ENCODE peak calls at places on chromosomes 13 and 19, in five cellular contexts. One of them, this sample, is unnamed.

GRCh38 chr19:42436006-42436405 is 6.7 kb downstream of the CXCL17 start:
- DNase-seq in stimulated activated effector memory CD8-positive, alpha-beta T cell treated with anti-CD3 and anti-CD28 coated beads, Interleukin-12 subunit alpha, Interleukin-12 subunit beta, amount 100 ng/mL, for 72 hours: no peak
- DNase-seq in NCI-H460: no peak
- DNase-seq in heart left ventricle: no peak
- DNase-seq in HS-5: no peak
- DNase-seq in this sample: no peak

GRCh38 chr19:33630880-33631627 is 9.3 kb downstream of the CHST8 start:
- DNase-seq in stimulated activated effector memory CD8-positive, alpha-beta T cell treated with anti-CD3 and anti-CD28 coated beads, Interleukin-12 subunit alpha, Interleukin-12 subunit beta, amount 100 ng/mL, for 72 hours: no peak
- DNase-seq in NCI-H460: no peak
- DNase-seq in heart left ventricle: no peak
- DNase-seq in HS-5: no peak
- DNase-seq in this sample: no peak

GRCh38 chr19:35213678-35214632 is 14.6 kb downstream of the FAM187B start:
- DNase-seq in stimulated activated effector memory CD8-positive, alpha-beta T cell treated with anti-CD3 and anti-CD28 coated beads, Interleukin-12 subunit alpha, Interleukin-12 subunit beta, amount 100 ng/mL, for 72 hours: peak; percentile 82
- DNase-seq in NCI-H460: peak; percentile 48
- DNase-seq in heart left ventricle: peak; percentile 89
- DNase-seq in HS-5: peak; percentile 39
- DNase-seq in this sample: peak; percentile 80

GRCh38 chr19:9996541-9996940 is 13.8 kb downstream of the COL5A3 start:
- DNase-seq in stimulated activated effector memory CD8-positive, alpha-beta T cell treated with anti-CD3 and anti-CD28 coated beads, Interleukin-12 subunit alpha, Interleukin-12 subunit beta, amount 100 ng/mL, for 72 hours: no peak
- DNase-seq in NCI-H460: no peak
- DNase-seq in heart left ventricle: no peak
- DNase-seq in HS-5: no peak
- DNase-seq in this sample: no peak

GRCh38 chr19:15780595-15781418 is 6.7 kb upstream of the OR10H5 start:
- DNase-seq in stimulated activated effector memory CD8-positive, alpha-beta T cell treated with anti-CD3 and anti-CD28 coated beads, Interleukin-12 subunit alpha, Interleukin-12 subunit beta, amount 100 ng/mL, for 72 hours: no peak
- DNase-seq in NCI-H460: no peak
- DNase-seq in heart left ventricle: no peak
- DNase-seq in HS-5: no peak
- DNase-seq in this sample: no peak

GRCh38 chr13:76048675-76049396 is 412.7 kb downstream of the LMO7 start:
- DNase-seq in stimulated activated effector memory CD8-positive, alpha-beta T cell treated with anti-CD3 and anti-CD28 coated beads, Interleukin-12 subunit alpha, Interleukin-12 subunit beta, amount 100 ng/mL, for 72 hours: no peak
- DNase-seq in NCI-H460: peak; percentile 1
- DNase-seq in heart left ventricle: no peak
- DNase-seq in HS-5: no peak
- DNase-seq in this sample: no peak

GRCh38 chr19:53903055-53903680 is 5.9 kb upstream of the CACNG7 start:
- DNase-seq in stimulated activated effector memory CD8-positive, alpha-beta T cell treated with anti-CD3 and anti-CD28 coated beads, Interleukin-12 subunit alpha, Interleukin-12 subunit beta, amount 100 ng/mL, for 72 hours: no peak
- DNase-seq in NCI-H460: peak; percentile 39
- DNase-seq in heart left ventricle: no peak
- DNase-seq in HS-5: no peak
- DNase-seq in this sample: no peak

GRCh38 chr13:73765651-73766384 is 368.4 kb downstream of the KLF12 start:
- DNase-seq in stimulated activated effector memory CD8-positive, alpha-beta T cell treated with anti-CD3 and anti-CD28 coated beads, Interleukin-12 subunit alpha, Interleukin-12 subunit beta, amount 100 ng/mL, for 72 hours: peak; percentile 73
- DNase-seq in NCI-H460: no peak
- DNase-seq in heart left ventricle: peak; percentile 90
- DNase-seq in HS-5: no peak
- DNase-seq in this sample: peak; percentile 85

GRCh38 chr19:16369664-16370576 is 45.3 kb downstream of the KLF2 start:
- DNase-seq in stimulated activated effector memory CD8-positive, alpha-beta T cell treated with anti-CD3 and anti-CD28 coated beads, Interleukin-12 subunit alpha, Interleukin-12 subunit beta, amount 100 ng/mL, for 72 hours: peak; percentile 66
- DNase-seq in NCI-H460: no peak
- DNase-seq in heart left ventricle: no peak
- DNase-seq in HS-5: no peak
- DNase-seq in this sample: no peak

GRCh38 chr13:29844441-29844840 is 6.0 kb downstream of the UBL3 start:
- DNase-seq in stimulated activated effector memory CD8-positive, alpha-beta T cell treated with anti-CD3 and anti-CD28 coated beads, Interleukin-12 subunit alpha, Interleukin-12 subunit beta, amount 100 ng/mL, for 72 hours: no peak
- DNase-seq in NCI-H460: no peak
- DNase-seq in heart left ventricle: no peak
- DNase-seq in HS-5: no peak
- DNase-seq in this sample: no peak

GRCh38 chr13:80873589-80873988 is 532.7 kb upstream of the SPRY2 start:
- DNase-seq in stimulated activated effector memory CD8-positive, alpha-beta T cell treated with anti-CD3 and anti-CD28 coated beads, Interleukin-12 subunit alpha, Interleukin-12 subunit beta, amount 100 ng/mL, for 72 hours: no peak
- DNase-seq in NCI-H460: no peak
- DNase-seq in heart left ventricle: no peak
- DNase-seq in HS-5: no peak
- DNase-seq in this sample: no peak

GRCh38 chr13:45328661-45329105 is 12.3 kb downstream of the TPT1 start:
- DNase-seq in stimulated activated effector memory CD8-positive, alpha-beta T cell treated with anti-CD3 and anti-CD28 coated beads, Interleukin-12 subunit alpha, Interleukin-12 subunit beta, amount 100 ng/mL, for 72 hours: no peak
- DNase-seq in NCI-H460: no peak
- DNase-seq in heart left ventricle: no peak
- DNase-seq in HS-5: no peak
- DNase-seq in this sample: no peak

GRCh38 chr19:1490311-1491113 is at the start of gene PCSK4:
- DNase-seq in stimulated activated effector memory CD8-positive, alpha-beta T cell treated with anti-CD3 and anti-CD28 coated beads, Interleukin-12 subunit alpha, Interleukin-12 subunit beta, amount 100 ng/mL, for 72 hours: peak; percentile 98
- DNase-seq in NCI-H460: peak; percentile 98
- DNase-seq in heart left ventricle: peak; percentile 99
- DNase-seq in HS-5: peak; percentile 89
- DNase-seq in this sample: peak; percentile 99

GRCh38 chr19:54211214-54211613 is 10.6 kb downstream of the RPS9 start:
- DNase-seq in stimulated activated effector memory CD8-positive, alpha-beta T cell treated with anti-CD3 and anti-CD28 coated beads, Interleukin-12 subunit alpha, Interleukin-12 subunit beta, amount 100 ng/mL, for 72 hours: no peak
- DNase-seq in NCI-H460: no peak
- DNase-seq in heart left ventricle: no peak
- DNase-seq in HS-5: no peak
- DNase-seq in this sample: no peak

GRCh38 chr19:13986348-13986904 is 19.7 kb downstream of the RFX1 start:
- DNase-seq in stimulated activated effector memory CD8-positive, alpha-beta T cell treated with anti-CD3 and anti-CD28 coated beads, Interleukin-12 subunit alpha, Interleukin-12 subunit beta, amount 100 ng/mL, for 72 hours: peak; percentile 99
- DNase-seq in NCI-H460: no peak
- DNase-seq in heart left ventricle: peak; percentile 91
- DNase-seq in HS-5: no peak
- DNase-seq in this sample: peak; percentile 93

GRCh38 chr19:45470147-45471081 is 2.6 kb downstream of the FOSB start:
- DNase-seq in stimulated activated effector memory CD8-positive, alpha-beta T cell treated with anti-CD3 and anti-CD28 coated beads, Interleukin-12 subunit alpha, Interleukin-12 subunit beta, amount 100 ng/mL, for 72 hours: no peak
- DNase-seq in NCI-H460: no peak
- DNase-seq in heart left ventricle: peak; percentile 26
- DNase-seq in HS-5: no peak
- DNase-seq in this sample: no peak

GRCh38 chr13:91546865-91547264 is 148.4 kb downstream of the GPC5 start:
- DNase-seq in stimulated activated effector memory CD8-positive, alpha-beta T cell treated with anti-CD3 and anti-CD28 coated beads, Interleukin-12 subunit alpha, Interleukin-12 subunit beta, amount 100 ng/mL, for 72 hours: no peak
- DNase-seq in NCI-H460: no peak
- DNase-seq in heart left ventricle: no peak
- DNase-seq in HS-5: peak; percentile 1
- DNase-seq in this sample: no peak

GRCh38 chr19:55536951-55537740 is at the start of gene SBK2:
- DNase-seq in stimulated activated effector memory CD8-positive, alpha-beta T cell treated with anti-CD3 and anti-CD28 coated beads, Interleukin-12 subunit alpha, Interleukin-12 subunit beta, amount 100 ng/mL, for 72 hours: no peak
- DNase-seq in NCI-H460: no peak
- DNase-seq in heart left ventricle: no peak
- DNase-seq in HS-5: no peak
- DNase-seq in this sample: no peak

GRCh38 chr19:10389863-10390262 is 9.5 kb upstream of the TYK2 start:
- DNase-seq in stimulated activated effector memory CD8-positive, alpha-beta T cell treated with anti-CD3 and anti-CD28 coated beads, Interleukin-12 subunit alpha, Interleukin-12 subunit beta, amount 100 ng/mL, for 72 hours: no peak
- DNase-seq in NCI-H460: no peak
- DNase-seq in heart left ventricle: no peak
- DNase-seq in HS-5: no peak
- DNase-seq in this sample: no peak

GRCh38 chr19:5863030-5863665 is 7.2 kb downstream of the FUT5 start:
- DNase-seq in stimulated activated effector memory CD8-positive, alpha-beta T cell treated with anti-CD3 and anti-CD28 coated beads, Interleukin-12 subunit alpha, Interleukin-12 subunit beta, amount 100 ng/mL, for 72 hours: no peak
- DNase-seq in NCI-H460: no peak
- DNase-seq in heart left ventricle: no peak
- DNase-seq in HS-5: no peak
- DNase-seq in this sample: no peak

GRCh38 chr13:93420206-93420605 is 193.6 kb downstream of the GPC6 start:
- DNase-seq in stimulated activated effector memory CD8-positive, alpha-beta T cell treated with anti-CD3 and anti-CD28 coated beads, Interleukin-12 subunit alpha, Interleukin-12 subunit beta, amount 100 ng/mL, for 72 hours: no peak
- DNase-seq in NCI-H460: no peak
- DNase-seq in heart left ventricle: no peak
- DNase-seq in HS-5: no peak
- DNase-seq in this sample: no peak

GRCh38 chr19:33624586-33625153 is 2.9 kb downstream of the CHST8 start:
- DNase-seq in stimulated activated effector memory CD8-positive, alpha-beta T cell treated with anti-CD3 and anti-CD28 coated beads, Interleukin-12 subunit alpha, Interleukin-12 subunit beta, amount 100 ng/mL, for 72 hours: no peak
- DNase-seq in NCI-H460: no peak
- DNase-seq in heart left ventricle: no peak
- DNase-seq in HS-5: no peak
- DNase-seq in this sample: no peak

GRCh38 chr19:35628565-35629331 is at the start of gene RBM42:
- DNase-seq in stimulated activated effector memory CD8-positive, alpha-beta T cell treated with anti-CD3 and anti-CD28 coated beads, Interleukin-12 subunit alpha, Interleukin-12 subunit beta, amount 100 ng/mL, for 72 hours: peak; percentile 99
- DNase-seq in NCI-H460: peak; percentile 99
- DNase-seq in heart left ventricle: peak; percentile 97
- DNase-seq in HS-5: peak; percentile 97
- DNase-seq in this sample: peak; percentile 96

GRCh38 chr19:36152061-36152885 is at the start of gene COX7A1:
- DNase-seq in stimulated activated effector memory CD8-positive, alpha-beta T cell treated with anti-CD3 and anti-CD28 coated beads, Interleukin-12 subunit alpha, Interleukin-12 subunit beta, amount 100 ng/mL, for 72 hours: no peak
- DNase-seq in NCI-H460: no peak
- DNase-seq in heart left ventricle: peak; percentile 88
- DNase-seq in HS-5: no peak
- DNase-seq in this sample: peak; percentile 86

GRCh38 chr19:28948531-28948930 is 264.4 kb downstream of the UQCRFS1 start:
- DNase-seq in stimulated activated effector memory CD8-positive, alpha-beta T cell treated with anti-CD3 and anti-CD28 coated beads, Interleukin-12 subunit alpha, Interleukin-12 subunit beta, amount 100 ng/mL, for 72 hours: no peak
- DNase-seq in NCI-H460: no peak
- DNase-seq in heart left ventricle: no peak
- DNase-seq in HS-5: no peak
- DNase-seq in this sample: no peak

GRCh38 chr19:47507031-47507430 is 7.8 kb downstream of the NAPA start:
- DNase-seq in stimulated activated effector memory CD8-positive, alpha-beta T cell treated with anti-CD3 and anti-CD28 coated beads, Interleukin-12 subunit alpha, Interleukin-12 subunit beta, amount 100 ng/mL, for 72 hours: no peak
- DNase-seq in NCI-H460: no peak
- DNase-seq in heart left ventricle: peak; percentile 71
- DNase-seq in HS-5: no peak
- DNase-seq in this sample: peak; percentile 83

GRCh38 chr13:34256236-34256635 is 438.3 kb downstream of the RFC3 start:
- DNase-seq in stimulated activated effector memory CD8-positive, alpha-beta T cell treated with anti-CD3 and anti-CD28 coated beads, Interleukin-12 subunit alpha, Interleukin-12 subunit beta, amount 100 ng/mL, for 72 hours: no peak
- DNase-seq in NCI-H460: no peak
- DNase-seq in heart left ventricle: no peak
- DNase-seq in HS-5: no peak
- DNase-seq in this sample: no peak

GRCh38 chr13:34833562-34834182 is 108.4 kb upstream of the NBEA start:
- DNase-seq in stimulated activated effector memory CD8-positive, alpha-beta T cell treated with anti-CD3 and anti-CD28 coated beads, Interleukin-12 subunit alpha, Interleukin-12 subunit beta, amount 100 ng/mL, for 72 hours: no peak
- DNase-seq in NCI-H460: peak; percentile 4
- DNase-seq in heart left ventricle: no peak
- DNase-seq in HS-5: no peak
- DNase-seq in this sample: no peak

GRCh38 chr13:75798353-75799245 is 162.5 kb downstream of the LMO7 start:
- DNase-seq in stimulated activated effector memory CD8-positive, alpha-beta T cell treated with anti-CD3 and anti-CD28 coated beads, Interleukin-12 subunit alpha, Interleukin-12 subunit beta, amount 100 ng/mL, for 72 hours: no peak
- DNase-seq in NCI-H460: no peak
- DNase-seq in heart left ventricle: no peak
- DNase-seq in HS-5: no peak
- DNase-seq in this sample: no peak

GRCh38 chr13:107992542-107992941 is 222.8 kb downstream of the LIG4 start:
- DNase-seq in stimulated activated effector memory CD8-positive, alpha-beta T cell treated with anti-CD3 and anti-CD28 coated beads, Interleukin-12 subunit alpha, Interleukin-12 subunit beta, amount 100 ng/mL, for 72 hours: no peak
- DNase-seq in NCI-H460: no peak
- DNase-seq in heart left ventricle: no peak
- DNase-seq in HS-5: no peak
- DNase-seq in this sample: no peak

GRCh38 chr19:40165362-40165937 is 25.8 kb upstream of the MAP3K10 start:
- DNase-seq in stimulated activated effector memory CD8-positive, alpha-beta T cell treated with anti-CD3 and anti-CD28 coated beads, Interleukin-12 subunit alpha, Interleukin-12 subunit beta, amount 100 ng/mL, for 72 hours: peak; percentile 84
- DNase-seq in NCI-H460: peak; percentile 30
- DNase-seq in heart left ventricle: peak; percentile 32
- DNase-seq in HS-5: no peak
- DNase-seq in this sample: no peak

GRCh38 chr13:87295636-87296035 is 375.5 kb upstream of the SLITRK5 start:
- DNase-seq in stimulated activated effector memory CD8-positive, alpha-beta T cell treated with anti-CD3 and anti-CD28 coated beads, Interleukin-12 subunit alpha, Interleukin-12 subunit beta, amount 100 ng/mL, for 72 hours: no peak
- DNase-seq in NCI-H460: no peak
- DNase-seq in heart left ventricle: no peak
- DNase-seq in HS-5: no peak
- DNase-seq in this sample: no peak

GRCh38 chr13:37984357-37984756 is 114.8 kb upstream of the TRPC4 start:
- DNase-seq in stimulated activated effector memory CD8-positive, alpha-beta T cell treated with anti-CD3 and anti-CD28 coated beads, Interleukin-12 subunit alpha, Interleukin-12 subunit beta, amount 100 ng/mL, for 72 hours: no peak
- DNase-seq in NCI-H460: no peak
- DNase-seq in heart left ventricle: no peak
- DNase-seq in HS-5: no peak
- DNase-seq in this sample: no peak

GRCh38 chr13:73625562-73626339 is 508.5 kb downstream of the KLF12 start:
- DNase-seq in stimulated activated effector memory CD8-positive, alpha-beta T cell treated with anti-CD3 and anti-CD28 coated beads, Interleukin-12 subunit alpha, Interleukin-12 subunit beta, amount 100 ng/mL, for 72 hours: no peak
- DNase-seq in NCI-H460: no peak
- DNase-seq in heart left ventricle: no peak
- DNase-seq in HS-5: no peak
- DNase-seq in this sample: no peak

GRCh38 chr19:21202865-21203494 is 61.1 kb downstream of the ZNF431 start:
- DNase-seq in stimulated activated effector memory CD8-positive, alpha-beta T cell treated with anti-CD3 and anti-CD28 coated beads, Interleukin-12 subunit alpha, Interleukin-12 subunit beta, amount 100 ng/mL, for 72 hours: no peak
- DNase-seq in NCI-H460: no peak
- DNase-seq in heart left ventricle: no peak
- DNase-seq in HS-5: no peak
- DNase-seq in this sample: no peak

GRCh38 chr19:56142087-56142787 is 1.1 kb downstream of the ZNF444 start:
- DNase-seq in stimulated activated effector memory CD8-positive, alpha-beta T cell treated with anti-CD3 and anti-CD28 coated beads, Interleukin-12 subunit alpha, Interleukin-12 subunit beta, amount 100 ng/mL, for 72 hours: no peak
- DNase-seq in NCI-H460: no peak
- DNase-seq in heart left ventricle: no peak
- DNase-seq in HS-5: no peak
- DNase-seq in this sample: no peak

This sample was measured in cardiac septum.